ENCODE peak calls at places on chromosome 5, in seven cellular contexts. A is stimulated activated CD4-positive, alpha-beta T cell treated with anti-CD3 and anti-CD28 coated beads, Interleukin-4, amount 100 ng/mL, for 4 hours; X is activated naive CD4-positive, alpha-beta T cell; T is Jurkat, Clone E6-1; M is Peyer's patch; D is activated CD4-positive, alpha-beta T cell treated with anti-CD3 and anti-CD28 coated beads, Interleukin-2, amount 50 U/mL, for 1 hour; C is A172. E is an unnamed sample.

GRCh38 chr5:52799358-52799982 is 11.8 kb downstream of the ITGA1 start:
- DNase-seq in A (no peak), X (no peak), T (no peak), M (peak), D (no peak), C (peak), E (peak)

GRCh38 chr5:90888511-90889324 is 330.1 kb downstream of the ADGRV1 start:
- DNase-seq in A (no peak), X (no peak), T (no peak), M (no peak), D (no peak), C (peak), E (no peak)

GRCh38 chr5:109855056-109855455 is 165.3 kb downstream of the MAN2A1 start:
- DNase-seq in A (no peak), X (no peak), T (no peak), M (no peak), D (no peak), C (no peak), E (no peak)

GRCh38 chr5:59416441-59416840 is 477.1 kb downstream of the PDE4D start:
- DNase-seq in A (no peak), X (no peak), T (no peak), M (no peak), D (no peak), C (no peak), E (no peak)

GRCh38 chr5:23389543-23390215 is 117.7 kb upstream of the PRDM9 start:
- DNase-seq in A (no peak), X (no peak), T (no peak), M (no peak), D (no peak), C (no peak), E (no peak)

GRCh38 chr5:180332051-180332517 is 21.1 kb downstream of the GFPT2 start:
- DNase-seq in A (no peak), X (no peak), T (no peak), M (no peak), D (no peak), C (peak), E (no peak)

GRCh38 chr5:177588413-177588909 is 3.5 kb upstream of the TMED9 start:
- DNase-seq in A (no peak), X (no peak), T (no peak), M (no peak), D (no peak), C (no peak), E (no peak)

GRCh38 chr5:10649518-10650410 is 85.9 kb downstream of the ANKRD33B start:
- DNase-seq in A (no peak), X (no peak), T (no peak), M (peak), D (no peak), C (no peak), E (no peak)